ENCODE peak calls at places on chromosome 22, in nine cellular contexts. One of them, this sample, is unnamed.

GRCh38 chr22:40499187-40499753 is 128.9 kb downstream of the SGSM3 start:
- DNase-seq in endothelial cell: no peak
- DNase-seq in glutamatergic neuron: no peak
- DNase-seq in fibroblast of mammary gland: peak
- DNase-seq in HFFc6: peak
- DNase-seq in fibroblast of pulmonary artery: peak
- DNase-seq in stomach: peak
- DNase-seq in astrocyte of the spinal cord: peak
- DNase-seq in colonic mucosa: no peak
- DNase-seq in this sample: peak

GRCh38 chr22:39773976-39774539 is 119.5 kb downstream of the ENTHD1 start:
- DNase-seq in endothelial cell: peak
- DNase-seq in glutamatergic neuron: no peak
- DNase-seq in fibroblast of mammary gland: no peak
- DNase-seq in HFFc6: no peak
- DNase-seq in fibroblast of pulmonary artery: no peak
- DNase-seq in stomach: no peak
- DNase-seq in astrocyte of the spinal cord: no peak
- DNase-seq in colonic mucosa: peak
- DNase-seq in this sample: no peak

GRCh38 chr22:43849731-43850130 is 12.6 kb downstream of the SULT4A1 start:
- DNase-seq in endothelial cell: no peak
- DNase-seq in glutamatergic neuron: peak
- DNase-seq in fibroblast of mammary gland: no peak
- DNase-seq in HFFc6: no peak
- DNase-seq in fibroblast of pulmonary artery: no peak
- DNase-seq in stomach: no peak
- DNase-seq in astrocyte of the spinal cord: no peak
- DNase-seq in colonic mucosa: no peak
- DNase-seq in this sample: no peak

GRCh38 chr22:50550395-50550794 is 4.7 kb downstream of the KLHDC7B start:
- DNase-seq in endothelial cell: no peak
- DNase-seq in glutamatergic neuron: no peak
- DNase-seq in fibroblast of mammary gland: no peak
- DNase-seq in HFFc6: no peak
- DNase-seq in fibroblast of pulmonary artery: no peak
- DNase-seq in stomach: no peak
- DNase-seq in astrocyte of the spinal cord: no peak
- DNase-seq in colonic mucosa: no peak
- DNase-seq in this sample: no peak

GRCh38 chr22:44730034-44730433 is 22.3 kb upstream of the ARHGAP8 start:
- DNase-seq in endothelial cell: no peak
- DNase-seq in glutamatergic neuron: no peak
- DNase-seq in fibroblast of mammary gland: no peak
- DNase-seq in HFFc6: no peak
- DNase-seq in fibroblast of pulmonary artery: no peak
- DNase-seq in stomach: no peak
- DNase-seq in astrocyte of the spinal cord: no peak
- DNase-seq in colonic mucosa: no peak
- DNase-seq in this sample: no peak

GRCh38 chr22:28171135-28171534 is 252.1 kb upstream of the PITPNB start:
- DNase-seq in endothelial cell: no peak
- DNase-seq in glutamatergic neuron: no peak
- DNase-seq in fibroblast of mammary gland: peak
- DNase-seq in HFFc6: no peak
- DNase-seq in fibroblast of pulmonary artery: peak
- DNase-seq in stomach: no peak
- DNase-seq in astrocyte of the spinal cord: peak
- DNase-seq in colonic mucosa: no peak
- DNase-seq in this sample: no peak

GRCh38 chr22:35688913-35689675 is 28.6 kb upstream of the APOL5 start:
- DNase-seq in endothelial cell: no peak
- DNase-seq in glutamatergic neuron: no peak
- DNase-seq in fibroblast of mammary gland: peak
- DNase-seq in HFFc6: no peak
- DNase-seq in fibroblast of pulmonary artery: no peak
- DNase-seq in stomach: no peak
- DNase-seq in astrocyte of the spinal cord: no peak
- DNase-seq in colonic mucosa: no peak
- DNase-seq in this sample: no peak

GRCh38 chr22:36323182-36323854 is 64.4 kb downstream of the MYH9 start:
- DNase-seq in endothelial cell: no peak
- DNase-seq in glutamatergic neuron: no peak
- DNase-seq in fibroblast of mammary gland: peak
- DNase-seq in HFFc6: no peak
- DNase-seq in fibroblast of pulmonary artery: peak
- DNase-seq in stomach: peak
- DNase-seq in astrocyte of the spinal cord: peak
- DNase-seq in colonic mucosa: no peak
- DNase-seq in this sample: peak

GRCh38 chr22:50530857-50531545 is 1.2 kb upstream of the TYMP start:
- DNase-seq in endothelial cell: peak
- DNase-seq in glutamatergic neuron: peak
- DNase-seq in fibroblast of mammary gland: peak
- DNase-seq in HFFc6: no peak
- DNase-seq in fibroblast of pulmonary artery: peak
- DNase-seq in stomach: peak
- DNase-seq in astrocyte of the spinal cord: peak
- DNase-seq in colonic mucosa: peak
- DNase-seq in this sample: peak

GRCh38 chr22:44201556-44202129 is 20.9 kb downstream of the PARVG start:
- DNase-seq in endothelial cell: no peak
- DNase-seq in glutamatergic neuron: peak
- DNase-seq in fibroblast of mammary gland: no peak
- DNase-seq in HFFc6: no peak
- DNase-seq in fibroblast of pulmonary artery: no peak
- DNase-seq in stomach: no peak
- DNase-seq in astrocyte of the spinal cord: no peak
- DNase-seq in colonic mucosa: no peak
- DNase-seq in this sample: no peak

GRCh38 chr22:21939392-21940319 is 13.0 kb downstream of the PPM1F start:
- DNase-seq in endothelial cell: no peak
- DNase-seq in glutamatergic neuron: peak
- DNase-seq in fibroblast of mammary gland: peak
- DNase-seq in HFFc6: no peak
- DNase-seq in fibroblast of pulmonary artery: no peak
- DNase-seq in stomach: no peak
- DNase-seq in astrocyte of the spinal cord: no peak
- DNase-seq in colonic mucosa: no peak
- DNase-seq in this sample: no peak
- TF ChIP-seq CTCF in endothelial cell: peak
- TF ChIP-seq CTCF in glutamatergic neuron: no peak
- TF ChIP-seq CTCF in fibroblast of mammary gland: no peak
- TF ChIP-seq CTCF in HFFc6: no peak
- TF ChIP-seq CTCF in fibroblast of pulmonary artery: no peak
- TF ChIP-seq CTCF in stomach: no peak
- TF ChIP-seq CTCF in astrocyte of the spinal cord: no peak
- TF ChIP-seq CTCF in colonic mucosa: no peak
- TF ChIP-seq CTCF in this sample: no peak

GRCh38 chr22:17748555-17749353 is 25.5 kb downstream of the BID start:
- DNase-seq in endothelial cell: peak
- DNase-seq in glutamatergic neuron: peak
- DNase-seq in fibroblast of mammary gland: no peak
- DNase-seq in HFFc6: no peak
- DNase-seq in fibroblast of pulmonary artery: no peak
- DNase-seq in stomach: no peak
- DNase-seq in astrocyte of the spinal cord: no peak
- DNase-seq in colonic mucosa: no peak
- DNase-seq in this sample: peak

GRCh38 chr22:17753401-17753989 is 20.8 kb downstream of the BID start:
- DNase-seq in endothelial cell: no peak
- DNase-seq in glutamatergic neuron: no peak
- DNase-seq in fibroblast of mammary gland: peak
- DNase-seq in HFFc6: no peak
- DNase-seq in fibroblast of pulmonary artery: no peak
- DNase-seq in stomach: no peak
- DNase-seq in astrocyte of the spinal cord: peak
- DNase-seq in colonic mucosa: no peak
- DNase-seq in this sample: no peak

GRCh38 chr22:17749605-17750395 is 24.5 kb downstream of the BID start:
- DNase-seq in endothelial cell: no peak
- DNase-seq in glutamatergic neuron: no peak
- DNase-seq in fibroblast of mammary gland: no peak
- DNase-seq in HFFc6: no peak
- DNase-seq in fibroblast of pulmonary artery: no peak
- DNase-seq in stomach: no peak
- DNase-seq in astrocyte of the spinal cord: no peak
- DNase-seq in colonic mucosa: no peak
- DNase-seq in this sample: no peak

GRCh38 chr22:17751596-17751995 is 22.7 kb downstream of the BID start:
- DNase-seq in endothelial cell: no peak
- DNase-seq in glutamatergic neuron: no peak
- DNase-seq in fibroblast of mammary gland: no peak
- DNase-seq in HFFc6: no peak
- DNase-seq in fibroblast of pulmonary artery: no peak
- DNase-seq in stomach: no peak
- DNase-seq in astrocyte of the spinal cord: no peak
- DNase-seq in colonic mucosa: no peak
- DNase-seq in this sample: no peak

DNA sequence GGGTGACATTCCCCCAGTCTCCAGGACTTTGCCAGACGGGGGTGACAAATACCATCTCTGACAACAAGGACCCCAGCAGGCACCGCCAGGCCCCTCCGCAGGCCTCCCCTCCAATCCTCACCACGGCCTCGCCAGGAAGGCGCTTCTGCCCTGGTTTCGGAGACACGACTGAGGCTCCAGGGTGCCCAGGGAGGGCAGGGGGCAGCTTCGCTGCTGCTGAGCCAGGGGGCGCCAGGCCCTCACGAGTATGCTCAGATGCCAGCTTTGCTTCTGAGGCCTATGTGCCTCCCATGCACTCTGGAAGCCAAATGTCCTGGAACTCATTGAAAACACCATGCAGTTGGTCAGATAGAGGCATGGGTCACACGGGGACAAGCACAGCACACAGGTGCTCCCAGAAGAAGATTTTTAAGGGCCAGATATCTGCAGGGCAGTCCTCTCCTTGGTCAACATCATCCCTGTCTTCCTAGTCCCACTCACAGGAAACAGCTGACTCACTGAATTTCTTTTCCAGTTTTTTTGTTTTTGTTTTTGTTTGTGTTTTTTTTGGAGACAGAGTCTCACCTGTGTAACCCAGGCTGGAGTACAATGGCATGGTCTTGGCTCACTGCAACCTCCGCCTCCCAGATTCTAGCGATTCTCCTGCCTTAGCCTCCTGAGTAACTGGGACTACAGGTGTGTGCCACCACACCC is 19.9 kb downstream of the BID start:
- DNase-seq in endothelial cell: no peak
- DNase-seq in glutamatergic neuron: no peak
- DNase-seq in fibroblast of mammary gland: no peak
- DNase-seq in HFFc6: no peak
- DNase-seq in fibroblast of pulmonary artery: no peak
- DNase-seq in stomach: no peak
- DNase-seq in astrocyte of the spinal cord: no peak
- DNase-seq in colonic mucosa: no peak
- DNase-seq in this sample: no peak
- TF ChIP-seq CTCF in endothelial cell: no peak
- TF ChIP-seq CTCF in glutamatergic neuron: no peak
- TF ChIP-seq CTCF in fibroblast of mammary gland: no peak
- TF ChIP-seq CTCF in HFFc6: peak
- TF ChIP-seq CTCF in fibroblast of pulmonary artery: peak
- TF ChIP-seq CTCF in stomach: no peak
- TF ChIP-seq CTCF in astrocyte of the spinal cord: peak
- TF ChIP-seq CTCF in colonic mucosa: no peak
- TF ChIP-seq CTCF in this sample: no peak

GRCh38 chr22:23240639-23241389 is 60.5 kb downstream of the BCR start:
- DNase-seq in endothelial cell: no peak
- DNase-seq in glutamatergic neuron: no peak
- DNase-seq in fibroblast of mammary gland: no peak
- DNase-seq in HFFc6: no peak
- DNase-seq in fibroblast of pulmonary artery: peak
- DNase-seq in stomach: peak
- DNase-seq in astrocyte of the spinal cord: no peak
- DNase-seq in colonic mucosa: no peak
- DNase-seq in this sample: no peak
- TF ChIP-seq CTCF in endothelial cell: no peak
- TF ChIP-seq CTCF in glutamatergic neuron: no peak
- TF ChIP-seq CTCF in fibroblast of mammary gland: peak
- TF ChIP-seq CTCF in HFFc6: peak
- TF ChIP-seq CTCF in fibroblast of pulmonary artery: peak
- TF ChIP-seq CTCF in stomach: no peak
- TF ChIP-seq CTCF in astrocyte of the spinal cord: peak
- TF ChIP-seq CTCF in colonic mucosa: peak
- TF ChIP-seq CTCF in this sample: peak

GRCh38 chr22:21623402-21623970 is 6.3 kb downstream of the YDJC start:
- DNase-seq in endothelial cell: no peak
- DNase-seq in glutamatergic neuron: no peak
- DNase-seq in fibroblast of mammary gland: no peak
- DNase-seq in HFFc6: no peak
- DNase-seq in fibroblast of pulmonary artery: no peak
- DNase-seq in stomach: no peak
- DNase-seq in astrocyte of the spinal cord: no peak
- DNase-seq in colonic mucosa: no peak
- DNase-seq in this sample: peak

GRCh38 chr22:21624880-21625791 is 4.7 kb downstream of the YDJC start:
- DNase-seq in endothelial cell: no peak
- DNase-seq in glutamatergic neuron: no peak
- DNase-seq in fibroblast of mammary gland: no peak
- DNase-seq in HFFc6: no peak
- DNase-seq in fibroblast of pulmonary artery: no peak
- DNase-seq in stomach: no peak
- DNase-seq in astrocyte of the spinal cord: no peak
- DNase-seq in colonic mucosa: no peak
- DNase-seq in this sample: no peak

GRCh38 chr22:21626073-21626734 is 3.6 kb downstream of the YDJC start:
- DNase-seq in endothelial cell: no peak
- DNase-seq in glutamatergic neuron: no peak
- DNase-seq in fibroblast of mammary gland: no peak
- DNase-seq in HFFc6: no peak
- DNase-seq in fibroblast of pulmonary artery: no peak
- DNase-seq in stomach: no peak
- DNase-seq in astrocyte of the spinal cord: no peak
- DNase-seq in colonic mucosa: no peak
- DNase-seq in this sample: no peak

GRCh38 chr22:21622624-21623401 is 7.0 kb downstream of the YDJC start:
- DNase-seq in endothelial cell: no peak
- DNase-seq in glutamatergic neuron: no peak
- DNase-seq in fibroblast of mammary gland: no peak
- DNase-seq in HFFc6: no peak
- DNase-seq in fibroblast of pulmonary artery: no peak
- DNase-seq in stomach: no peak
- DNase-seq in astrocyte of the spinal cord: no peak
- DNase-seq in colonic mucosa: no peak
- DNase-seq in this sample: no peak

DNA sequence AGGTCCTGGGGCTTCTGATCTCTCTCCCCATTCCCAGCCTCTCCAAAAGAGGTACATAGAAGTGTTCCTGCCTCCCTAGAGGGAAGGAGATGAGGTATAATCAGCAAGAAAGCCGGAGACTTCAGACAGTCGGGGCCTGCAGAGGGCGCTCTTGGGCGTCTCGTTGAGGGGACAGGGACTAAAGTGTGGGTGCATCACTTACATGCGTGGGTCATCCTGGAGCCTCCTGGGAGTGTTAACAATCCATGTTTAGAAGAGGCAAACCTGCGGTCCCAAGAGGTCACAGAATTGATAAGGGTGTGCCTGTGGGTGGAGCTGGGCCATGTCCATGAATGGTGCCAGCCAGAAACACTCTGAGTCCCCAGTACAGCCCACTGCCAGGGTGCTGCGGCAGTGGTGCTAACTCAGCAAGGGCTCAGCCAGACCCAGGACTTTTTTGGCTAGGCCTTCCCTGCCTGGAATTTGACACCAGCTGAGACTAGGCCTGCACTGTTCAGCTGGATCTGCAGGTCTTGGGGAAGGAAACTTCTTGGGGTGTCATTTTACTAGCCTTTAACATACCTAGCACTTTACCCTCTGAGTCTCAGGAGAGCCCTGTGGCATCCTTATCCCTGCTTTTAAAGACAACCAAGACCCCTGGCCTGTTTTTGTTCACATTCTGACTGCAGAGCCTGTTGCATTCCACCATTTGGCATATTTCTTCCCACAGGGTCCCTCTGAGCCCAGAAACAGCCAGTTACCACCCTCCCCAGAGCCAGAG is 5.5 kb downstream of the YDJC start:
- DNase-seq in endothelial cell: peak
- DNase-seq in glutamatergic neuron: peak
- DNase-seq in fibroblast of mammary gland: peak
- DNase-seq in HFFc6: no peak
- DNase-seq in fibroblast of pulmonary artery: peak
- DNase-seq in stomach: no peak
- DNase-seq in astrocyte of the spinal cord: no peak
- DNase-seq in colonic mucosa: peak
- DNase-seq in this sample: peak
- TF ChIP-seq CTCF in endothelial cell: peak
- TF ChIP-seq CTCF in glutamatergic neuron: peak
- TF ChIP-seq CTCF in fibroblast of mammary gland: peak
- TF ChIP-seq CTCF in HFFc6: peak
- TF ChIP-seq CTCF in fibroblast of pulmonary artery: peak
- TF ChIP-seq CTCF in stomach: peak
- TF ChIP-seq CTCF in astrocyte of the spinal cord: peak
- TF ChIP-seq CTCF in colonic mucosa: peak
- TF ChIP-seq CTCF in this sample: no peak

This sample was measured in testis.